ENCODE peak calls at places on chromosomes 6 and 20, in four cellular contexts. Q is A549, Y is HepG2, T is GM12878. W is an unnamed sample.

GRCh38 chr6:39402239-39402751 is 79.8 kb upstream of the KCNK16 start:
- DNase-seq in Q (no peak), Y (no peak), T (no peak), W (no peak)

GRCh38 chr20:24503352-24503931 is 34.0 kb downstream of the SYNDIG1 start:
- DNase-seq in Q (no peak), Y (no peak), T (no peak), W (no peak)

GRCh38 chr20:36541227-36542018 is at the start of gene MYL9:
- DNase-seq in Q (no peak), Y (no peak), T (no peak), W (peak)

GRCh38 chr6:89144358-89145041 is 1.4 kb upstream of the PM20D2 start:
- DNase-seq in Q (no peak), Y (no peak), T (no peak), W (no peak)

GRCh38 chr6:30830438-30830837 is 53.9 kb upstream of the DDR1 start:
- DNase-seq in Q (no peak), Y (no peak), T (no peak), W (no peak)

GRCh38 chr20:19701449-19701848 is 56.6 kb upstream of the RIN2 start:
- DNase-seq in Q (no peak), Y (no peak), T (no peak), W (no peak)

GRCh38 chr6:16432075-16433032 is 194.0 kb downstream of the GMPR start:
- DNase-seq in Q (no peak), Y (no peak), T (peak), W (no peak)

GRCh38 chr20:62227977-62228958 is 8.2 kb upstream of the HRH3 start:
- DNase-seq in Q (no peak), Y (peak), T (no peak), W (no peak)

GRCh38 chr6:19613678-19614077 is 223.5 kb upstream of the ID4 start:
- DNase-seq in Q (peak), Y (no peak), T (no peak), W (no peak)

GRCh38 chr6:35640017-35640664 is 48.6 kb downstream of the FKBP5 start:
- DNase-seq in Q (no peak), Y (no peak), T (no peak), W (no peak)

GRCh38 chr6:30782425-30783014 is 38.2 kb upstream of the IER3 start:
- DNase-seq in Q (peak), Y (peak), T (no peak), W (no peak)

GRCh38 chr6:106084106-106084963 is 1.8 kb upstream of the PRDM1 start:
- DNase-seq in Q (peak), Y (peak), T (peak), W (peak)

GRCh38 chr6:157561929-157562810 is 181.2 kb downstream of the ZDHHC14 start:
- DNase-seq in Q (no peak), Y (no peak), T (peak), W (no peak)

GRCh38 chr6:90502866-90503407 is 83.9 kb downstream of the MAP3K7 start:
- DNase-seq in Q (peak), Y (peak), T (no peak), W (peak)

GRCh38 chr6:148076046-148076445 is 266.6 kb upstream of the SASH1 start:
- DNase-seq in Q (no peak), Y (no peak), T (no peak), W (no peak)

GRCh38 chr6:83518946-83519489 is 6.7 kb downstream of the PRSS35 start:
- DNase-seq in Q (peak), Y (no peak), T (no peak), W (no peak)

GRCh38 chr6:150937126-150937906 is 71.8 kb downstream of the MTHFD1L start:
- DNase-seq in Q (no peak), Y (no peak), T (no peak), W (no peak)

GRCh38 chr6:159790149-159790946 is at the start of gene MRPL18:
- DNase-seq in Q (peak), Y (peak), T (peak), W (peak)

GRCh38 chr6:56642366-56643261 is at the start of gene DST:
- DNase-seq in Q (peak), Y (peak), T (no peak), W (no peak)

GRCh38 chr6:43681303-43681702 is 6.3 kb downstream of the MRPS18A start:
- DNase-seq in Q (no peak), Y (no peak), T (no peak), W (no peak)

GRCh38 chr6:137863126-137863996 is 3.7 kb upstream of the TNFAIP3 start:
- DNase-seq in Q (no peak), Y (peak), T (no peak), W (peak)

GRCh38 chr6:81890846-81891245 is 138.4 kb upstream of the TENT5A start:
- DNase-seq in Q (no peak), Y (no peak), T (no peak), W (no peak)

GRCh38 chr6:155786528-155786927 is 330.9 kb upstream of the NOX3 start:
- DNase-seq in Q (no peak), Y (no peak), T (no peak), W (no peak)
- TF ChIP-seq CHD4 in Q (no peak), Y (no peak), T (no peak), W (no peak)

GRCh38 chr6:122736166-122736565 is 43.4 kb upstream of the FABP7 start:
- DNase-seq in Q (no peak), Y (no peak), T (no peak), W (no peak)

GRCh38 chr6:122736606-122737005 is 42.9 kb upstream of the FABP7 start:
- DNase-seq in Q (no peak), Y (no peak), T (no peak), W (no peak)

GRCh38 chr6:122735618-122736017 is 43.9 kb upstream of the FABP7 start:
- DNase-seq in Q (no peak), Y (no peak), T (no peak), W (no peak)

GRCh38 chr6:122733259-122733658 is 46.3 kb upstream of the FABP7 start:
- DNase-seq in Q (no peak), Y (no peak), T (no peak), W (no peak)

DNA sequence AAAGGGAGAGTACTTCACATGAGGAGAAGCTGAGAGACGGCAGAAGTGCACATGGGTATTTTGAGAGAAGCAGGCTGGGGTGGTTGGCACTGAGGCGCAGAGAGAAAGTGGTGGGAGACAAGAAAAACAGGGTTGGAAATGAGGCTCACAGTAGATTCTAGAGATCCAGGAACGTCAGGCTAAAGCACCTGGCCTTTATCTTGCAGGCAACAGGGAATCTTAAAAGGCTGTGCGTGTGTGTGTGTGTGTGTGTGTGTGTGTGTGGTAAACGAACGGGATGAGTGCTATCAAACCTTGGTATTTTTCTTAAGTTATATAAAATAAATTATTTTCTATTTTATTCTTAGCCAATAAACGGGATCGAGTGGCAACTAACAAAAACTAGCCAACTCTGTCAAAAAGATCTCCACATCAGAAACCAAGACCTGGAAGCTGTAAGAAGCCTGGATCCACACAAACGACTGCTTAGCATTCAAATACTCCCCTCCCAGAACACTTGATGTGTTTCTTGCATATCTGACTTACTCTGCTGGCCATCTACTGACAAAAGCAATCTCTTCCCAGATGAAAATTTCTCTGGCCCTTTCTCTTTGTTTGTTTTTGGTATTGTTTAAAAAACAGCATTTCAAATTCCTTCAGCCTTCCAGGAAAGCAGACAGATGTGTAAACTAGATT is 44.9 kb upstream of the FABP7 start:
- DNase-seq in Q (no peak), Y (no peak), T (no peak), W (no peak)
- TF ChIP-seq CHD4 in Q (no peak), Y (no peak), T (no peak), W (no peak)

GRCh38 chr20:37904008-37904675 is 1.2 kb downstream of the VSTM2L start:
- DNase-seq in Q (no peak), Y (no peak), T (no peak), W (no peak)

GRCh38 chr20:37905969-37906613 is 3.2 kb downstream of the VSTM2L start:
- DNase-seq in Q (no peak), Y (no peak), T (no peak), W (no peak)

GRCh38 chr20:37903317-37904007 is 535 bp downstream of the VSTM2L start:
- DNase-seq in Q (peak), Y (no peak), T (no peak), W (peak)

GRCh38 chr20:37902504-37903313 is at the start of gene VSTM2L:
- DNase-seq in Q (peak), Y (no peak), T (no peak), W (peak)

DNA sequence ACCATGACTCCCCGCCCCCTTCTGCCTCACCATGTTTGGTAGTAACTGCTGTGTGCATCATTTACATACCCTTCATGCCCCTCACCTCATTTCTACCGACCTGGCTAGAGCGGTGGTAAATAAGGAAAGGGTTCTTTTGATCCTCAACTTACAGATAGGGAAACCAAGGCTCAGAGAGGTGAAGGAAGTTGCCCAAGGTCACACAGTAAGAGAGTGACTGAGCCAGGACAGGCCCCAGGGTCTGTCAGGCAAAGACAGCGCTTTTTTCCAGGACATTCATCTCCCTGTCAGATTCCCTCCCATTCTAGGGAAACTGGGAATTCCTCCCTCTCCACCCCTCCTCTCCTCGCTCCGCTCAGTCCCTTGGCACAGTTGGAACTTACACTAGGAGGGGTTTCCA is 1.9 kb downstream of the VSTM2L start:
- DNase-seq in Q (no peak), Y (no peak), T (no peak), W (no peak)
- TF ChIP-seq CHD4 in Q (no peak), Y (no peak), T (no peak), W (no peak)

GRCh38 chr20:43916875-43917371 is 2.3 kb downstream of the TOX2 start:
- DNase-seq in Q (no peak), Y (no peak), T (peak), W (no peak)

GRCh38 chr20:43919686-43920403 is 5.2 kb downstream of the TOX2 start:
- DNase-seq in Q (no peak), Y (no peak), T (no peak), W (no peak)

GRCh38 chr20:43916073-43916874 is 1.6 kb downstream of the TOX2 start:
- DNase-seq in Q (no peak), Y (no peak), T (no peak), W (no peak)

GRCh38 chr20:43915209-43916072 is 789 bp downstream of the TOX2 start:
- DNase-seq in Q (no peak), Y (no peak), T (no peak), W (no peak)

GRCh38 chr20:43917380-43917779 is 2.7 kb downstream of the TOX2 start:
- DNase-seq in Q (no peak), Y (no peak), T (no peak), W (no peak)
- TF ChIP-seq CHD4 in Q (no peak), Y (no peak), T (no peak), W (no peak)

DNA sequence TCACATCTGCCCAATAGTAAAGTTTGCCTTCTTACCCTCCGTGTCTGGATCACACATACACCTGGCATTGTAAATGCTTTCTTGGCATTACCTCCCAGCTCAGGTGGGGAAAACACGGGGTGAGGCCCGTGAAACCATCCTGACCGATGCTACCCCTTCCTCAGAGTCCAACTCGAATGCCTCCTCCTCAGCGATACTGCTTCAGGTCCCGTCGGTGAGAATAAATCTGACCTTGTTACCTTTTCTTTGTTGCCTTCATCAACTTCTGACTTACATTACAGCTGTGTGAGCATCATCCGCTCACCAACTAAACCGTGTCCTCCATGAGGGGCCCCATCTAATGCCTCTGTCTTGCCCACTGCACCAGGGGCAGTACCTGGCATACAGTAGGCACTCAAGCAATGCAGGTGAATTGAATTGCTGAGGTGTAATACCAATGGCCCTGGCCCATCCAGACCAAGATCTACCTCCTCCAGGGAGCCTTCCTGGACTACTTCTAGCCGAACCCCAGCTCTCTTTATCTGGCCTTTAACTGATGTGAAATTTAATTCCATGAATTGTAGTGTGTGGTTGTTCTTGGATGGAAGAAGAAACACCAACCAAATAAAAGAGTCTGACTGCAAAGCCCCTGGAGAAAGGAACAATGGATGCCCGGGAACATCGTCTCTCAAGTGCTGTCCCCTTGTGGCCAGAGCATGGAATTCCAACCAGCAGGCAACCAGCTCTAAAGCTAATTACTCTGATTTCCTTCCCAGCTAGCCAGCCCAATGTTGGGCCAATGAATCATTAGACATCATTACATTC is 141.5 kb downstream of the ANKRD60 start:
- DNase-seq in Q (peak), Y (peak), T (no peak), W (peak)
- TF ChIP-seq CHD4 in Q (no peak), Y (no peak), T (no peak), W (no peak)

DNA sequence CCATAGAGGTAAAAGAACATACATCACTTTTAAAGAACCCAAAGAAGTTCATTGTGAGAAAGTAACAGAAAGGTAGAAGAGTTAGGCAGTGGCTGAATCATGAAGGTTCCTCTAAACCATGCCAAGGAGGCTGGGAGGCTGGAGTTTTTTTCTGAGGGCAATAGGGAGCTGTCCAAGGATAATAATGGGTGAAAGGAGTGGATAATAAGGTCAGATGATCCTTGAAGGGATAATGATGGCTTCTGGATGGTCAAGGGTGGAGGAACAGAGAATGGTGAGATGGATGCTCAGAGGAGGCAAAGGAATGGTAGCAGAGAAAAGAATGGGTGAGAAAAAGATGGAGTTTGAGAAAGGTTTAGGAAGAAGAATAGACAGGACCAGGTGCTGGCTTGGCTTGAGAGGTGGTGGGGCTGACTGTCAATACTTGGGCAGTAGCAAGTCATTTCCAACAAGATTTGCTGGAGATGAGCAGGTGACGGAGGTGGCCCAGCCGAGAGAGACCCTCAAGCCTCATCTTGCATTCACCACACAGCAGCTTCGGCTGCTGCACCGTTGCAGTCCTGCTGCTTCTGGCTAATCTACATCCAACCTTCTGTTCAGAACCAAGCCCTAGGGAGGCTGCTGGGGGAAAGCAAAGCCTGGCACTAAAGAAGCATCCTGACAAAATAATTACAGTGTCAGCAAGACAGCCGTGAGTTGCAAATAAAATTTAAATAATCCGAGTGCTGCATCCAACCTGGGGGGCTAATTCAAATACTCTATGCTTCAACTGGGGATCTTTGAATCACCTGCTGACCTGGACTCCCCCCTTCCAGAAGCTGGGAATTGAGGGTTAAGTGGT is 131.2 kb upstream of the KCNG1 start:
- DNase-seq in Q (no peak), Y (no peak), T (no peak), W (no peak)
- TF ChIP-seq CHD4 in Q (no peak), Y (no peak), T (no peak), W (no peak)

GRCh38 chr6:112501705-112502104 is 154.6 kb downstream of the RFPL4B start:
- DNase-seq in Q (no peak), Y (no peak), T (no peak), W (no peak)

GRCh38 chr6:112502348-112503130 is 155.4 kb downstream of the RFPL4B start:
- DNase-seq in Q (no peak), Y (no peak), T (no peak), W (no peak)

GRCh38 chr6:112503210-112503609 is 156.1 kb downstream of the RFPL4B start:
- DNase-seq in Q (no peak), Y (no peak), T (no peak), W (no peak)
- TF ChIP-seq CHD4 in Q (no peak), Y (no peak), T (no peak), W (no peak)

DNA sequence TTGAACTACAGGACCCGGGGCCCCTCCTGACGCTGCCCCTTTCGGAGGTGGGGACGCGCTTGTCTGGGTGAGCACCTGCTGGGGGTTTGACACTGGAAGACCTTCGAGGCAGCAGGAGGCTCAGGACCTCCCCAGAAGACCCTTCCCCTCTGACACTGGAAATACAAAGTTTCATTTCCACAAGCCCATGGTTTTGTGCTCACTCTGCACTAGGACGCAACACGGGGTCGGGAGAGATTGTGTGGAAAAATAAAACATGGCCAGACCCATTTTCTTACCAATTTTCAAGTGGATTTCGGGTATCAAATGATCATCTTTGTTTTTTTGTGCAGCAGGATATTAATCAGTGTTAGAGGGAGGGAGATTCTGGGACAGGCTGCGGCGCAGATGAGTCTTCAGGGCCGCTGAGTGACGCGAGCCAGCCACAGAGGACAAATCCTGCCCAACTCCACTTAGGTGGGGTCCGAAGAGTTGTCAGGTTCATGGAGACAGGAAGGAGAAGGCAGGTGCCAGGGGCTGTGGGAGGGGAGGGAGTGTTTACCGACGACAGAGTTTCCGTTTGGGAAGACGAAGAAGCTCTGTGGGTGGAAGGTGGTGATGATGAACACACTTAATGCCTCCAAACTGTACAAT is 160.0 kb upstream of the AFDN start:
- DNase-seq in Q (no peak), Y (no peak), T (no peak), W (no peak)
- TF ChIP-seq CHD4 in Q (no peak), Y (no peak), T (no peak), W (no peak)

GRCh38 chr20:35395728-35396127 is 16.0 kb downstream of the UQCC1 start:
- DNase-seq in Q (no peak), Y (no peak), T (no peak), W (no peak)

GRCh38 chr20:35394271-35394670 is 17.5 kb downstream of the UQCC1 start:
- DNase-seq in Q (no peak), Y (no peak), T (no peak), W (no peak)

GRCh38 chr20:35398660-35399144 is 13.1 kb downstream of the UQCC1 start:
- DNase-seq in Q (no peak), Y (peak), T (no peak), W (no peak)
- TF ChIP-seq CHD4 in Q (no peak), Y (no peak), T (no peak), W (no peak)